ENCODE peak calls at places on chromosomes 16 and 17, in four cellular contexts. B is A549, K is H1, Q is HepG2. F is an unnamed sample.

GRCh38 chr16:8751481-8752311 is 45.7 kb downstream of the TMEM186 start:
- DNase-seq in K (no peak), B (peak), Q (peak), F (no peak)

GRCh38 chr17:48246623-48247022 is 139.1 kb downstream of the SNX11 start:
- DNase-seq in Q (no peak), B (peak), K (no peak), F (peak)

GRCh38 chr16:79816081-79816497 is 215.6 kb upstream of the MAF start:
- DNase-seq in K (no peak), Q (no peak), B (no peak), F (no peak)

GRCh38 chr17:12229315-12229714 is 208.6 kb downstream of the MAP2K4 start:
- DNase-seq in B (no peak), Q (no peak), K (no peak), F (no peak)

GRCh38 chr17:27315322-27315721 is 21.4 kb downstream of the WSB1 start:
- DNase-seq in B (no peak), Q (no peak), K (no peak), F (no peak)

GRCh38 chr17:76735586-76736348 is 1.4 kb downstream of the SRSF2 start:
- DNase-seq in K (no peak), Q (no peak), B (no peak), F (peak)

GRCh38 chr17:73984981-73985380 is 218.5 kb upstream of the RPL38 start:
- DNase-seq in B (no peak), Q (no peak), K (no peak), F (no peak)

GRCh38 chr16:57003439-57004386 is 14.4 kb downstream of the NLRC5 start:
- DNase-seq in K (no peak), B (no peak), Q (no peak), F (no peak)

GRCh38 chr17:67452681-67453554 is 75.8 kb downstream of the PITPNC1 start:
- DNase-seq in K (no peak), Q (no peak), B (no peak), F (no peak)

GRCh38 chr17:31095239-31096105 is 695 bp downstream of the NF1 start:
- DNase-seq in K (peak), Q (peak), B (peak), F (peak)

GRCh38 chr17:13596241-13596941 is 5.3 kb downstream of the HS3ST3A1 start:
- DNase-seq in Q (no peak), B (no peak), K (no peak), F (no peak)

GRCh38 chr17:17911003-17911613 is 61.1 kb downstream of the TOM1L2 start:
- DNase-seq in Q (no peak), K (no peak), B (no peak), F (no peak)

GRCh38 chr17:39665642-39666221 is 583 bp downstream of the TCAP start:
- DNase-seq in K (no peak), Q (no peak), B (peak), F (no peak)

GRCh38 chr16:68732068-68732680 is 4.9 kb upstream of the CDH1 start:
- DNase-seq in B (peak), Q (peak), K (peak), F (peak)

GRCh38 chr17:8292639-8293395 is 2.4 kb downstream of the SLC25A35 start:
- DNase-seq in B (no peak), K (no peak), Q (no peak), F (no peak)

GRCh38 chr16:12700161-12700560 is 103.5 kb downstream of the CPPED1 start:
- DNase-seq in Q (no peak), B (no peak), K (no peak), F (no peak)

GRCh38 chr17:45123930-45124796 is 8.2 kb downstream of the PLCD3 start:
- DNase-seq in K (no peak), B (peak), Q (peak), F (peak)

GRCh38 chr17:61314368-61315078 is 85.1 kb upstream of the TBX2 start:
- DNase-seq in Q (no peak), B (no peak), K (no peak), F (no peak)

GRCh38 chr17:78124836-78125137 is 3.8 kb downstream of the TMC6 start:
- DNase-seq in Q (no peak), B (no peak), K (no peak), F (no peak)

GRCh38 chr17:28610372-28610771 is 3.6 kb downstream of the RSKR start:
- DNase-seq in B (no peak), K (no peak), Q (no peak), F (no peak)

GRCh38 chr16:50311891-50312501 is 45.6 kb downstream of the ADCY7 start:
- DNase-seq in K (no peak), Q (no peak), B (no peak), F (no peak)

GRCh38 chr17:29959658-29960337 is 18.4 kb downstream of the EFCAB5 start:
- DNase-seq in B (peak), Q (no peak), K (no peak), F (no peak)

GRCh38 chr17:29962656-29963055 is 21.2 kb downstream of the EFCAB5 start:
- DNase-seq in K (no peak), B (no peak), Q (no peak), F (no peak)

GRCh38 chr17:29954405-29954804 is 13.0 kb downstream of the EFCAB5 start:
- DNase-seq in Q (no peak), B (no peak), K (no peak), F (no peak)

GRCh38 chr17:29956225-29956624 is 14.8 kb downstream of the EFCAB5 start:
- DNase-seq in Q (no peak), K (no peak), B (no peak), F (no peak)

DNA sequence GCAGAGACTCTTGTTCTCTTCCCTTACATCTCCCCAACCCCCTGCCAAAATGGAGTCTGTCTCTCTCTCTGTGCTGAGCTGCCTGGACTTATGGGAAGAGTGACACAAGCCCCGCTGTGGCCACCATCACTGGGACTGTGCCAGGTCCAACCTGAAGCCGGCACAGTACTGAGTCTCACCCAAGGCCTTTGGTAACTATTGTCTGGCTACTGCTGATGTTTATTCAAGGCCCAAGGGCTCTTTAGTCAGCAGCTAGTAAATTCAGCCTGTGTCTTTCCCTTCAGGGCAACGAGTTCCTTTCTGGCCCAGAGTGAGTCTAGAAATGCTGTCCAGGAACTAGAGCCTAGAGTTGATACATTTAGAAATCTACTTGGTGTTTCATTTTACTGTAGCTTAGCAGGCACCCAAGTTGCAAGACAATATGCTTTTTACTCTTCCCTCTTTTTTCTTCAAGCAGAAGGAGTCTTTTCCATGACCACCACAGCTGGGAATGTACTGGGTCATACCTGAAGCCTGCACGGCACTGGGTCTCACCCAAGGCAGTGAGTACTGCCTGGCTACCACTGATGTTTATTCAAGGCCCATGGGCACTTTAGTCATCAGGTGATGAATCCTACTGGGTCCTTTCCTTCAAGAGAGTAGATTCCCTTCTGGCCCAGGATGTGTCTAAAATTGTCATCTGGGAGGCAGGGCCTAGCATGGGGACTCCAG is 17.7 kb downstream of the EFCAB5 start:
- DNase-seq in B (peak), Q (no peak), K (no peak), F (no peak)
- TF ChIP-seq PHF8 in B (no peak), Q (no peak), K (no peak), F (no peak)

GRCh38 chr17:50785942-50786570 is 18.7 kb upstream of the ANKRD40CL start:
- DNase-seq in B (no peak), Q (no peak), K (no peak), F (no peak)
- TF ChIP-seq PHF8 in B (no peak), Q (no peak), K (no peak), F (no peak)

GRCh38 chr16:89707695-89708094 is 6.2 kb upstream of the SPATA2L start:
- DNase-seq in K (no peak), Q (no peak), B (no peak), F (no peak)
- TF ChIP-seq PHF8 in K (no peak), Q (no peak), B (no peak), F (no peak)

GRCh38 chr16:1101573-1102332 is 5.7 kb upstream of the C1QTNF8 start:
- DNase-seq in K (no peak), Q (no peak), B (no peak), F (no peak)

GRCh38 chr16:1103649-1104005 is 7.6 kb upstream of the C1QTNF8 start:
- DNase-seq in Q (no peak), B (no peak), K (no peak), F (no peak)

GRCh38 chr16:1102333-1102700 is 6.3 kb upstream of the C1QTNF8 start:
- DNase-seq in Q (no peak), B (no peak), K (no peak), F (no peak)

GRCh38 chr16:1101133-1101532 is 5.1 kb upstream of the C1QTNF8 start:
- DNase-seq in K (no peak), Q (no peak), B (peak), F (no peak)

DNA sequence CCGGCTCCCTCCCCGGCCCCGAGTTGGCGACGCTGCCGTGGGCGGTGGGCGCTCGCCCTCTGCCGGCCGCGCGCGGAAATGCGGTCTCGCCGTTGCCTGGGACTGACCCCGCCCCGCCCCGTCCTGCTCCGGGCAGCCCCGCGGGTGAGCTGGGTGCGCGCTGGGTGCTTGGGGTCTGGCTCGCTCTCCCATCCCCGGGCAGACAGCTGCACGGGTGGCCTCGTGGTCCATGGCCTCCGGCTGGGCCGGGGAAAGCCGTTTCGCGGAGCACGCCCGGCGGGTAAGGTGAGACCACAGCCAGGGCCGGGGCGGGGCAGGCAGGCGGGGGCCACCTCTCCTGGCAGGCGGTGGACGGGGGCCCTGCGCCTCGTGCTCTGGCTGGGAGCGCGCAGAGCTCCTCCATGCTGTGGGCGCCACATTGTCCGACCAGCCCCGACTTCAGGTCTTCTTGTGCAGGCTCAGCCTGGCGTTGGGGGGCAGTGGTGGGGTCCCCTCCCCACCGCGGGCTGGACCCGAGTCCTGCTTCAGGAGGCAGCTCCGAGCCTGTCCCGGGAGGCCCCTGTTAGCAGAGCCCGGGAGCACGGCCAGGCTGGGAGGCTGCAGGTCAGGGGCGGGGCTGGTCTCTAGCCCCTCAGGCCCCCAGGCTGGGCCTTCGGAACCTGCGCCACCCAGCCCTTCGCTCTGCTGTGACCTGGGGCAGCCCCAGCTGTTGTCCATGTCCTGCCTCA is 7.0 kb upstream of the C1QTNF8 start:
- DNase-seq in B (no peak), Q (no peak), K (peak), F (peak)
- TF ChIP-seq PHF8 in B (no peak), Q (no peak), K (no peak), F (no peak)

F was measured in K562.